ENCODE peak calls at places on chromosome 13, in ten cellular contexts. U is PC-9, B is endothelial cell, G is GM12864, H is activated B cell treated with CpG ODN at 0.5 μM for 24 hours, P is omental fat pad, X is neural crest cell, F is tibial artery, W is osteocyte, O is cardiac muscle cell. D is an unnamed sample.
A peak's percentile ranks its signal among the peaks of the same experiment; 100 is the strongest.

GRCh38 chr13:106096661-106097092 is 438.8 kb downstream of the EFNB2 start:
- DNase-seq in U (peak; percentile 97), B (no peak), G (no peak), H (no peak), P (no peak), X (no peak), F (no peak), W (no peak), O (no peak), D (no peak)

GRCh38 chr13:43804461-43805070 is 17.8 kb upstream of the ENOX1 start:
- DNase-seq in U (peak; percentile 45), B (peak; percentile 42), G (peak; percentile 21), H (no peak), P (no peak), X (peak; percentile 42), F (no peak), W (no peak), O (peak; percentile 85), D (no peak)

GRCh38 chr13:78137404-78138142 is 218.9 kb upstream of the EDNRB start:
- DNase-seq in U (no peak), B (peak; percentile 42), G (peak; percentile 16), H (peak; percentile 18), P (no peak), X (peak; percentile 35), F (no peak), W (no peak), O (peak; percentile 74), D (no peak)

GRCh38 chr13:110916671-110917142 is 1.8 kb upstream of the ANKRD10 start:
- DNase-seq in U (no peak), B (no peak), G (no peak), H (no peak), P (no peak), X (no peak), F (no peak), W (no peak), O (peak; percentile 80), D (no peak)

GRCh38 chr13:103246581-103247200 is 180.5 kb upstream of the SLC10A2 start:
- DNase-seq in U (no peak), B (no peak), G (no peak), H (no peak), P (no peak), X (no peak), F (no peak), W (no peak), O (no peak), D (no peak)

GRCh38 chr13:108270442-108270841 is 924 bp downstream of the TNFSF13B start:
- DNase-seq in U (no peak), B (no peak), G (no peak), H (no peak), P (no peak), X (no peak), F (no peak), W (no peak), O (peak; percentile 18), D (no peak)

GRCh38 chr13:107743983-107744382 is 471.4 kb downstream of the LIG4 start:
- DNase-seq in U (no peak), B (no peak), G (no peak), H (no peak), P (no peak), X (no peak), F (no peak), W (no peak), O (peak; percentile 33), D (no peak)

GRCh38 chr13:108508263-108508662 is 121.1 kb upstream of the MYO16 start:
- DNase-seq in U (no peak), B (peak; percentile 25), G (no peak), H (no peak), P (no peak), X (no peak), F (no peak), W (no peak), O (peak; percentile 12), D (no peak)

GRCh38 chr13:40187836-40188591 is 478.4 kb downstream of the FOXO1 start:
- DNase-seq in U (no peak), B (no peak), G (no peak), H (no peak), P (no peak), X (no peak), F (no peak), W (no peak), O (no peak), D (no peak)

GRCh38 chr13:101576452-101576851 is 124.0 kb downstream of the ITGBL1 start:
- DNase-seq in U (peak; percentile 80), B (no peak), G (no peak), H (no peak), P (no peak), X (no peak), F (no peak), W (no peak), O (no peak), D (no peak)

GRCh38 chr13:50677687-50678463 is 165.6 kb downstream of the DLEU7 start:
- DNase-seq in U (no peak), B (no peak), G (no peak), H (no peak), P (no peak), X (no peak), F (no peak), W (no peak), O (no peak), D (no peak)

GRCh38 chr13:77507931-77508776 is 27.4 kb upstream of the SCEL start:
- DNase-seq in U (peak; percentile 96), B (no peak), G (no peak), H (no peak), P (no peak), X (no peak), F (no peak), W (no peak), O (peak; percentile 35), D (no peak)

GRCh38 chr13:82803341-82803740 is 1078.9 kb downstream of the SLITRK1 start:
- DNase-seq in U (no peak), B (no peak), G (no peak), H (no peak), P (no peak), X (no peak), F (no peak), W (no peak), O (peak; percentile 22), D (no peak)

GRCh38 chr13:29654807-29655547 is 59.5 kb upstream of the SLC7A1 start:
- DNase-seq in U (no peak), B (no peak), G (no peak), H (no peak), P (no peak), X (no peak), F (no peak), W (no peak), O (peak; percentile 8), D (no peak)

GRCh38 chr13:73608157-73608516 is 526.1 kb downstream of the KLF12 start:
- DNase-seq in U (no peak), B (no peak), G (no peak), H (no peak), P (no peak), X (no peak), F (no peak), W (no peak), O (no peak), D (no peak)

GRCh38 chr13:28716511-28716910 is 2.3 kb downstream of the SLC46A3 start:
- DNase-seq in U (peak; percentile 75), B (no peak), G (no peak), H (no peak), P (no peak), X (no peak), F (no peak), W (no peak), O (peak; percentile 88), D (no peak)

GRCh38 chr13:52738719-52739467 is 727 bp downstream of the CNMD start:
- DNase-seq in U (no peak), B (peak; percentile 64), G (no peak), H (peak; percentile 18), P (no peak), X (peak; percentile 57), F (no peak), W (no peak), O (peak; percentile 3), D (no peak)
- TF ChIP-seq CTCF in U (no peak), B (peak; percentile 59), G (peak; percentile 51), H (no peak), P (no peak), X (peak; percentile 73), F (peak; percentile 6), W (no peak), O (peak; percentile 23), D (peak; percentile 75)

GRCh38 chr13:33351324-33351723 is 65.8 kb upstream of the STARD13 start:
- DNase-seq in U (no peak), B (no peak), G (no peak), H (no peak), P (no peak), X (no peak), F (peak; percentile 36), W (no peak), O (peak; percentile 69), D (no peak)
- TF ChIP-seq CTCF in U (no peak), B (no peak), G (no peak), H (no peak), P (no peak), X (no peak), F (peak; percentile 7), W (peak; percentile 26), O (peak; percentile 15), D (peak; percentile 42)

DNA sequence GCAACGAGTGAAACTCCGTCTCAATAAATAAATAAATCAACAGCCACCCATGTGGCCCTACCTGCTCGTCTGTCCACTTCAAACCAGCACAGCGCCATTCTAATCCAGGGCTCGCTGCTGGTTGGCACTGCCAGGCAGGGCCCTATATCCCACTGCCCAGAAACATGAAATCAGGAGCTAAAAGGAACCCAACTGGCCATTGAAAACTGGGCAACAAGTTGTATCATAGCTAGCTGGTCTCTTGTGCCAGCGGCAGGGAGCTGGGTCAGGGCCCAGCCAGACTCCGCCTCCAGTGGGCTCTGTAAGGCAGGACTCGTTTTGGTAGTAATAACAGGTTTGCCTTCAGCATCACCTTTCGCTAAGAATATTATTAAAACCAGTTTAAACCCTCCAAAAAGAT is 39.3 kb downstream of the GGACT start:
- DNase-seq in U (no peak), B (no peak), G (no peak), H (no peak), P (no peak), X (no peak), F (no peak), W (peak; percentile 38), O (no peak), D (no peak)
- TF ChIP-seq CTCF in U (no peak), B (no peak), G (no peak), H (no peak), P (no peak), X (no peak), F (no peak), W (no peak), O (no peak), D (no peak)

DNA sequence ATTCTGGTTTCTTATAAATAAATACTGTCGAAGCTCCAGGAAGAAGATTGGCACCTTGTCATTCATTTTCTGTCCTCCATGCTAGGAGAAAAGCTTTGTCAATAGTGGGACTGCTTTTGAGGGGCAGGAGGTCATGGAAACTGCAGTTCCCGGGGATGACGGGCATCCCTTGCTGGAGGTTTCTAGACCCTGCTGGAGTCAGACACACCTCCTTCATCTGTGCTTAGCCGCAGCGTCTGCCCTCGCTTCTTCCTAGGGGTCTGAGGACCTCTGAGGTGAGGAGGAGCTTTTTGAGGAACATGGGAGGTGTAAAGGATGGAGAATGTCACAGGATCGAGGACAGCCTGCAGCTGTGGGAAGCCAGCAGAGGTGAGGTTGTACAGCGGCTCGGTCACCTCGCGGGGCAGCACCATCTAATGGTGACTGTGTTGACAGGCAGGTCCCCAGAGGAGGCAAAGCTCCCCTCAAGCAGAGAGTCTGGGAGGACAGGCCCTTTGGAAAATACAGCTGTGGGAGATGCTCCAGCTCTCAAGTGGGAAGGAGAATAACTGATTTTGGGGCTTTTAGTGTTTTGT is 172.7 kb upstream of the RNF113B start:
- DNase-seq in U (peak; percentile 6), B (peak; percentile 43), G (no peak), H (no peak), P (no peak), X (no peak), F (no peak), W (peak; percentile 68), O (no peak), D (no peak)
- TF ChIP-seq CTCF in U (no peak), B (no peak), G (peak; percentile 41), H (no peak), P (no peak), X (peak; percentile 41), F (no peak), W (peak; percentile 32), O (no peak), D (no peak)

D was measured in CD14-positive monocyte.